ENCODE peak calls at places on chromosomes 16 and 17, in seven cellular contexts. One of them, this sample, is unnamed.

GRCh38 chr16:31127182-31127581 is 8.3 kb downstream of the PRSS8 start:
- DNase-seq in IMR-90: no peak
- DNase-seq in neuronal stem cell: no peak
- DNase-seq in H9: no peak
- DNase-seq in mesenchymal stem cell: no peak
- DNase-seq in H1: no peak
- DNase-seq in trophoblast cell: no peak
- DNase-seq in this sample: no peak

GRCh38 chr17:44552361-44552760 is 4.9 kb upstream of the FZD2 start:
- DNase-seq in IMR-90: no peak
- DNase-seq in neuronal stem cell: no peak
- DNase-seq in H9: no peak
- DNase-seq in mesenchymal stem cell: no peak
- DNase-seq in H1: no peak
- DNase-seq in trophoblast cell: no peak
- DNase-seq in this sample: no peak

GRCh38 chr16:18941471-18941870 is 15.3 kb upstream of the SMG1 start:
- DNase-seq in IMR-90: no peak
- DNase-seq in neuronal stem cell: no peak
- DNase-seq in H9: no peak
- DNase-seq in mesenchymal stem cell: no peak
- DNase-seq in H1: no peak
- DNase-seq in trophoblast cell: no peak
- DNase-seq in this sample: no peak

GRCh38 chr16:1763521-1764511 is 7.5 kb downstream of the NME3 start:
- DNase-seq in IMR-90: no peak
- DNase-seq in neuronal stem cell: peak; percentile 46
- DNase-seq in H9: peak; percentile 91
- DNase-seq in mesenchymal stem cell: peak; percentile 33
- DNase-seq in H1: peak; percentile 92
- DNase-seq in trophoblast cell: peak; percentile 52
- DNase-seq in this sample: peak; percentile 86

GRCh38 chr17:36481829-36482228 is 4.7 kb upstream of the ZNHIT3 start:
- DNase-seq in IMR-90: no peak
- DNase-seq in neuronal stem cell: no peak
- DNase-seq in H9: no peak
- DNase-seq in mesenchymal stem cell: no peak
- DNase-seq in H1: no peak
- DNase-seq in trophoblast cell: no peak
- DNase-seq in this sample: no peak

GRCh38 chr17:74842146-74842598 is 17.5 kb downstream of the GRIN2C start:
- DNase-seq in IMR-90: no peak
- DNase-seq in neuronal stem cell: no peak
- DNase-seq in H9: no peak
- DNase-seq in mesenchymal stem cell: peak; percentile 33
- DNase-seq in H1: no peak
- DNase-seq in trophoblast cell: no peak
- DNase-seq in this sample: no peak

GRCh38 chr17:15507001-15507400 is 39.6 kb upstream of the CDRT4 start:
- DNase-seq in IMR-90: no peak
- DNase-seq in neuronal stem cell: no peak
- DNase-seq in H9: no peak
- DNase-seq in mesenchymal stem cell: no peak
- DNase-seq in H1: no peak
- DNase-seq in trophoblast cell: no peak
- DNase-seq in this sample: no peak

GRCh38 chr16:47826070-47826469 is 329.7 kb downstream of the ABCC12 start:
- DNase-seq in IMR-90: no peak
- DNase-seq in neuronal stem cell: no peak
- DNase-seq in H9: no peak
- DNase-seq in mesenchymal stem cell: no peak
- DNase-seq in H1: no peak
- DNase-seq in trophoblast cell: no peak
- DNase-seq in this sample: no peak

GRCh38 chr17:28599311-28600184 is 723 bp upstream of the SPAG5 start:
- DNase-seq in IMR-90: peak; percentile 94
- DNase-seq in neuronal stem cell: no peak
- DNase-seq in H9: peak; percentile 63
- DNase-seq in mesenchymal stem cell: peak; percentile 96
- DNase-seq in H1: peak; percentile 54
- DNase-seq in trophoblast cell: peak; percentile 72
- DNase-seq in this sample: no peak

GRCh38 chr16:73171380-73171779 is 123.5 kb upstream of the ZFHX3 start:
- DNase-seq in IMR-90: no peak
- DNase-seq in neuronal stem cell: no peak
- DNase-seq in H9: peak; percentile 36
- DNase-seq in mesenchymal stem cell: no peak
- DNase-seq in H1: no peak
- DNase-seq in trophoblast cell: peak; percentile 65
- DNase-seq in this sample: peak; percentile 76

GRCh38 chr17:60604686-60605334 is 4.8 kb downstream of the PPM1D start:
- DNase-seq in IMR-90: peak; percentile 51
- DNase-seq in neuronal stem cell: no peak
- DNase-seq in H9: no peak
- DNase-seq in mesenchymal stem cell: peak; percentile 30
- DNase-seq in H1: peak; percentile 23
- DNase-seq in trophoblast cell: peak; percentile 8
- DNase-seq in this sample: peak; percentile 33

GRCh38 chr16:24950275-24950674 is 64.9 kb downstream of the ARHGAP17 start:
- DNase-seq in IMR-90: peak; percentile 84
- DNase-seq in neuronal stem cell: no peak
- DNase-seq in H9: no peak
- DNase-seq in mesenchymal stem cell: peak; percentile 23
- DNase-seq in H1: no peak
- DNase-seq in trophoblast cell: no peak
- DNase-seq in this sample: no peak

GRCh38 chr16:12020007-12020406 is 43.5 kb downstream of the SNX29 start:
- DNase-seq in IMR-90: no peak
- DNase-seq in neuronal stem cell: no peak
- DNase-seq in H9: no peak
- DNase-seq in mesenchymal stem cell: no peak
- DNase-seq in H1: no peak
- DNase-seq in trophoblast cell: no peak
- DNase-seq in this sample: no peak

GRCh38 chr17:3879591-3880417 is 13.0 kb downstream of the CAMKK1 start:
- DNase-seq in IMR-90: no peak
- DNase-seq in neuronal stem cell: no peak
- DNase-seq in H9: peak; percentile 61
- DNase-seq in mesenchymal stem cell: no peak
- DNase-seq in H1: no peak
- DNase-seq in trophoblast cell: no peak
- DNase-seq in this sample: no peak

GRCh38 chr16:65386707-65387106 is 264.8 kb upstream of the CDH11 start:
- DNase-seq in IMR-90: no peak
- DNase-seq in neuronal stem cell: no peak
- DNase-seq in H9: no peak
- DNase-seq in mesenchymal stem cell: no peak
- DNase-seq in H1: no peak
- DNase-seq in trophoblast cell: no peak
- DNase-seq in this sample: no peak

GRCh38 chr17:28538296-28538895 is 14.0 kb downstream of the UNC119 start:
- DNase-seq in IMR-90: no peak
- DNase-seq in neuronal stem cell: no peak
- DNase-seq in H9: no peak
- DNase-seq in mesenchymal stem cell: no peak
- DNase-seq in H1: no peak
- DNase-seq in trophoblast cell: no peak
- DNase-seq in this sample: no peak

GRCh38 chr17:44398692-44399691 is 9.5 kb upstream of the ITGA2B start:
- DNase-seq in IMR-90: peak; percentile 3
- DNase-seq in neuronal stem cell: no peak
- DNase-seq in H9: no peak
- DNase-seq in mesenchymal stem cell: no peak
- DNase-seq in H1: peak; percentile 27
- DNase-seq in trophoblast cell: peak; percentile 64
- DNase-seq in this sample: no peak

GRCh38 chr17:43547189-43547550 is 1.0 kb upstream of the ETV4 start:
- DNase-seq in IMR-90: no peak
- DNase-seq in neuronal stem cell: no peak
- DNase-seq in H9: peak; percentile 26
- DNase-seq in mesenchymal stem cell: no peak
- DNase-seq in H1: no peak
- DNase-seq in trophoblast cell: no peak
- DNase-seq in this sample: no peak

GRCh38 chr17:16398270-16399267 is 16.8 kb upstream of the TRPV2 start:
- DNase-seq in IMR-90: no peak
- DNase-seq in neuronal stem cell: no peak
- DNase-seq in H9: no peak
- DNase-seq in mesenchymal stem cell: peak; percentile 56
- DNase-seq in H1: no peak
- DNase-seq in trophoblast cell: peak; percentile 74
- DNase-seq in this sample: peak; percentile 80

GRCh38 chr17:27741361-27741861 is 58.9 kb downstream of the NOS2 start:
- DNase-seq in IMR-90: peak; percentile 10
- DNase-seq in neuronal stem cell: no peak
- DNase-seq in H9: peak; percentile 22
- DNase-seq in mesenchymal stem cell: no peak
- DNase-seq in H1: peak; percentile 26
- DNase-seq in trophoblast cell: no peak
- DNase-seq in this sample: no peak

GRCh38 chr17:77555741-77556291 is 402.7 kb upstream of the TNRC6C start:
- DNase-seq in IMR-90: no peak
- DNase-seq in neuronal stem cell: no peak
- DNase-seq in H9: no peak
- DNase-seq in mesenchymal stem cell: no peak
- DNase-seq in H1: no peak
- DNase-seq in trophoblast cell: no peak
- DNase-seq in this sample: no peak

GRCh38 chr17:66322764-66323163 is 20.4 kb downstream of the PRKCA start:
- DNase-seq in IMR-90: no peak
- DNase-seq in neuronal stem cell: no peak
- DNase-seq in H9: no peak
- DNase-seq in mesenchymal stem cell: no peak
- DNase-seq in H1: no peak
- DNase-seq in trophoblast cell: no peak
- DNase-seq in this sample: no peak

GRCh38 chr16:15966420-15967222 is 17.2 kb downstream of the ABCC1 start:
- DNase-seq in IMR-90: peak; percentile 87
- DNase-seq in neuronal stem cell: no peak
- DNase-seq in H9: no peak
- DNase-seq in mesenchymal stem cell: peak; percentile 75
- DNase-seq in H1: no peak
- DNase-seq in trophoblast cell: no peak
- DNase-seq in this sample: peak; percentile 58

GRCh38 chr17:5419959-5420653 is at the start of gene RPAIN:
- DNase-seq in IMR-90: peak; percentile 80
- DNase-seq in neuronal stem cell: no peak
- DNase-seq in H9: peak; percentile 94
- DNase-seq in mesenchymal stem cell: no peak
- DNase-seq in H1: peak; percentile 87
- DNase-seq in trophoblast cell: no peak
- DNase-seq in this sample: peak; percentile 95

GRCh38 chr16:73026754-73027654 is 20.9 kb downstream of the ZFHX3 start:
- DNase-seq in IMR-90: no peak
- DNase-seq in neuronal stem cell: no peak
- DNase-seq in H9: no peak
- DNase-seq in mesenchymal stem cell: no peak
- DNase-seq in H1: no peak
- DNase-seq in trophoblast cell: no peak
- DNase-seq in this sample: no peak

GRCh38 chr17:72125226-72125651 is 4.4 kb downstream of the SOX9 start:
- DNase-seq in IMR-90: peak; percentile 61
- DNase-seq in neuronal stem cell: no peak
- DNase-seq in H9: no peak
- DNase-seq in mesenchymal stem cell: peak; percentile 13
- DNase-seq in H1: no peak
- DNase-seq in trophoblast cell: no peak
- DNase-seq in this sample: no peak

GRCh38 chr16:18789850-18790706 is at the start of gene RPS15A:
- DNase-seq in IMR-90: peak; percentile 98
- DNase-seq in neuronal stem cell: peak; percentile 93
- DNase-seq in H9: peak; percentile 97
- DNase-seq in mesenchymal stem cell: peak; percentile 98
- DNase-seq in H1: peak; percentile 88
- DNase-seq in trophoblast cell: peak; percentile 97
- DNase-seq in this sample: peak; percentile 99

DNA sequence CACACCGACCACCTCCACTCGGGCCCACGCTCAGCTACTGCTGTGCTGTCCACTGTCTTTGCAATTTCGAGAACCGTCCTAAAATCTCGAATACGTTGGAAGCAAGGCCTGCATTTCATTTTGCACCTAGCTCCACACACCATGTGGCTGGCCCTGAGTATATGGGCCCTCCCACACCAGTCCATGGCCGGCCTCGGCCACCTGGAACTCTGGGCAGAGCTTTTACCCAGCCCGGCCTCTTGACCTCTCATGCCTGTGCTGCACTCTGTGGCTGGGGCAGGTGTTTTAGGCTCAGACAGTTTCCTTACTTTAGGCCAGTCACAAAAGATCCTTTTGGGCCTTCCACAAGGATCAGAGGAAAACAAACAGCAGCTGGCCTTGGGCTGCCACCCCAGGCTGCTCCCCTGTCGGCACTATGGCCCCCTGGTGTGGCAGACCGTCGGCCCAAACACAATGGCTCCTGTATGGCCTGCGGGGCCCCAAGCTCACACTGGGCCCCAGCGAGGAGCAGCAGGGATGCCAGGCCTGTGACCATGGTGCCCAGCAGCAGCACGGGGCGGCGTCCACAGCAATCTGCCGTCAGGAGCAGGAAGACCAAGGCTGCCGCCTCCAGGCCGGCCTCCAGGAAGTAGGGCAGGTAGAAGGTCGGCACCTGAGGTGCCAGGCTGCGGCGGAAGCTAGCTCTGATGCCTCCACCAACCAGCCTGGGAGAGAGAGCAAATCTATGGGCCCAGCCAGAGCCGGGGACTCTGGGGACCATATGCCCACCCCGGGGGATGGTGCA is 2.5 kb downstream of the SLC22A31 start:
- DNase-seq in IMR-90: no peak
- DNase-seq in neuronal stem cell: no peak
- DNase-seq in H9: no peak
- DNase-seq in mesenchymal stem cell: no peak
- DNase-seq in H1: no peak
- DNase-seq in trophoblast cell: no peak
- DNase-seq in this sample: no peak
- H3K18ac ChIP-seq in IMR-90: no peak overlapping the region
- H3K18ac ChIP-seq in neuronal stem cell: peak overlapping the region; percentile 48
- H3K18ac ChIP-seq in H9: no peak overlapping the region
- H3K18ac ChIP-seq in mesenchymal stem cell: no peak overlapping the region
- H3K18ac ChIP-seq in H1: no peak overlapping the region
- H3K18ac ChIP-seq in trophoblast cell: no peak overlapping the region
- H3K18ac ChIP-seq in this sample: no peak overlapping the region

GRCh38 chr16:28188085-28188916 is 23.5 kb downstream of the XPO6 start:
- DNase-seq in IMR-90: peak; percentile 89
- DNase-seq in neuronal stem cell: no peak
- DNase-seq in H9: no peak
- DNase-seq in mesenchymal stem cell: peak; percentile 45
- DNase-seq in H1: no peak
- DNase-seq in trophoblast cell: no peak
- DNase-seq in this sample: no peak
- H3K18ac ChIP-seq in IMR-90: peak overlapping the region; percentile 100
- H3K18ac ChIP-seq in neuronal stem cell: no peak overlapping the region
- H3K18ac ChIP-seq in H9: no peak overlapping the region
- H3K18ac ChIP-seq in mesenchymal stem cell: no peak overlapping the region
- H3K18ac ChIP-seq in H1: no peak overlapping the region
- H3K18ac ChIP-seq in trophoblast cell: no peak overlapping the region
- H3K18ac ChIP-seq in this sample: no peak overlapping the region

GRCh38 chr17:65172511-65173136 is 35.5 kb downstream of the RGS9 start:
- DNase-seq in IMR-90: no peak
- DNase-seq in neuronal stem cell: no peak
- DNase-seq in H9: no peak
- DNase-seq in mesenchymal stem cell: no peak
- DNase-seq in H1: no peak
- DNase-seq in trophoblast cell: no peak
- DNase-seq in this sample: no peak
- H3K18ac ChIP-seq in IMR-90: no peak overlapping the region
- H3K18ac ChIP-seq in neuronal stem cell: no peak overlapping the region
- H3K18ac ChIP-seq in H9: no peak overlapping the region
- H3K18ac ChIP-seq in mesenchymal stem cell: no peak overlapping the region
- H3K18ac ChIP-seq in H1: no peak overlapping the region
- H3K18ac ChIP-seq in trophoblast cell: no peak overlapping the region
- H3K18ac ChIP-seq in this sample: no peak overlapping the region

GRCh38 chr17:81025065-81025751 is 9.7 kb upstream of the BAIAP2 start:
- DNase-seq in IMR-90: no peak
- DNase-seq in neuronal stem cell: no peak
- DNase-seq in H9: no peak
- DNase-seq in mesenchymal stem cell: no peak
- DNase-seq in H1: no peak
- DNase-seq in trophoblast cell: no peak
- DNase-seq in this sample: no peak
- H3K18ac ChIP-seq in IMR-90: no peak overlapping the region
- H3K18ac ChIP-seq in neuronal stem cell: peak overlapping the region; percentile 73
- H3K18ac ChIP-seq in H9: no peak overlapping the region
- H3K18ac ChIP-seq in mesenchymal stem cell: no peak overlapping the region
- H3K18ac ChIP-seq in H1: no peak overlapping the region
- H3K18ac ChIP-seq in trophoblast cell: no peak overlapping the region
- H3K18ac ChIP-seq in this sample: no peak overlapping the region